ENCODE peak calls at places on chromosomes 7 and 10, in six cellular contexts. P, O, F, S, U and I are unnamed samples.

GRCh38 chr7:98352621-98353020 is 48.3 kb downstream of the BAIAP2L1 start:
- DNase-seq in P (no peak), O (no peak), F (no peak), S (no peak), U (no peak), I (no peak)

GRCh38 chr7:133345690-133346421 is 93.0 kb downstream of the EXOC4 start:
- DNase-seq in P (no peak), O (no peak), F (no peak), S (no peak), U (peak; percentile 0), I (no peak)

GRCh38 chr7:114819629-114820362 is 102.1 kb upstream of the MDFIC start:
- DNase-seq in P (no peak), O (peak; percentile 4), F (no peak), S (no peak), U (no peak), I (peak; percentile 38)

GRCh38 chr10:58590152-58590551 is 77.5 kb downstream of the BICC1 start:
- DNase-seq in P (no peak), O (no peak), F (peak; percentile 42), S (no peak), U (no peak), I (no peak)

GRCh38 chr7:5218564-5219360 is 28.7 kb downstream of the WIPI2 start:
- DNase-seq in P (peak; percentile 85), O (no peak), F (no peak), S (no peak), U (no peak), I (peak; percentile 6)

GRCh38 chr7:48033922-48034321 is 1.4 kb upstream of the C7orf57 start:
- DNase-seq in P (no peak), O (no peak), F (no peak), S (no peak), U (no peak), I (no peak)

GRCh38 chr7:93011351-93012294 is 106.2 kb downstream of the SAMD9 start:
- DNase-seq in P (no peak), O (no peak), F (no peak), S (no peak), U (no peak), I (no peak)

GRCh38 chr10:6748029-6748428 is 168.0 kb upstream of the PRKCQ start:
- DNase-seq in P (no peak), O (no peak), F (no peak), S (no peak), U (no peak), I (no peak)

GRCh38 chr10:810351-810846 is 120.9 kb upstream of the DIP2C start:
- DNase-seq in P (no peak), O (no peak), F (no peak), S (no peak), U (peak; percentile 88), I (no peak)

GRCh38 chr7:1758417-1758858 is 88.4 kb downstream of the ELFN1 start:
- DNase-seq in P (peak; percentile 72), O (peak; percentile 45), F (peak; percentile 63), S (peak; percentile 44), U (peak; percentile 63), I (peak; percentile 65)

DNA sequence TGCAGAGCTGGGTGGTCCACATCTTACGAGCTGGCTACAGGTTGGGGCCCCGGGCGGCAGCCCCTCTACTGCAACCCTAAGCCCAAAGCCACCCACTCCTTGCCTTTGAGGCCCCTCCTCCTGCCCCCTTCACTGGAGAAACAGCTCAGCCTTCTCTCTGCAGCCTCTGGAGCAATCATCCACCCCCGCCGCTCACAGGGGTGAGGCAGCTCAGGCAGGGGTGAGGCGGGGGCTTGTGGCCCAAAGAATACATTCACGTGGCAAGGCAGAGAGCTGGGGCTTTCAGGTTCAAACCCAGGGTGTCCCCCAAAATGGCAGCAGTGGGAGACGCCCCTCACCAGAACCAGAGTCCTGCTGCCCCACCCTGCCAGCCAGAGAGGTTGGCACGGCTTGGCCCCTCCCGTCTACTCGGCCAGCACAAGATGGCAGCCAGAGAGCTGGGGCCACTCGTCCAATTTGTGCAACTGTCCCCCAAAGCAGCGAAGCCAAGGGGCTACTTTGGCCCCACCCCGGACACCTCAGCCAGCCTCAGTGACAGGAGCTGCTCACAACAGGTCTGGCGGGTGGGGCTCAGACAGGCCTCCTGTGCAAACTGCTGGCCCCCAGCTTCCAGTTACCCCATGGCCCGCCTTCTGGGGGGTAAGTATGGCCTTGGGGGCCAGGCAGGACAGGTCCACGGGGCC is 7.2 kb downstream of the GNB2 start:
- DNase-seq in P (peak; percentile 81), O (no peak), F (no peak), S (peak; percentile 41), U (no peak), I (no peak)
- H3K36me3 ChIP-seq in P (peaks cover 88% of the 10 kb centered on the region), O (peaks cover 40% of the 10 kb centered on the region), F (peaks cover 90% of the 10 kb centered on the region), S (peaks cover 50% of the 10 kb centered on the region), U (peaks cover 53% of the 10 kb centered on the region), I (peaks cover 86% of the 10 kb centered on the region)

GRCh38 chr10:85458274-85458673 is 908.3 kb downstream of the GRID1 start:
- DNase-seq in P (no peak), O (no peak), F (no peak), S (no peak), U (no peak), I (no peak)
- H3K4me1 ChIP-seq in P (no peaks in the 10 kb centered on the region), O (no peaks in the 10 kb centered on the region), F (no peaks in the 10 kb centered on the region), S (no peaks in the 10 kb centered on the region), U (no peaks in the 10 kb centered on the region), I (no peaks in the 10 kb centered on the region)

GRCh38 chr7:118250860-118251494 is 26.5 kb downstream of the ANKRD7 start:
- DNase-seq in P (no peak), O (no peak), F (no peak), S (no peak), U (no peak), I (no peak)
- TF ChIP-seq CTCF in P (no peak), O (no peak), F (no peak), S (no peak), U (peak; percentile 3), I (peak; percentile 55)

GRCh38 chr10:33279791-33280190 is 54.7 kb downstream of the NRP1 start:
- DNase-seq in P (no peak), O (no peak), F (no peak), S (no peak), U (no peak), I (no peak)
- H3K36me3 ChIP-seq in P (no peaks in the 10 kb centered on the region), O (no peaks in the 10 kb centered on the region), F (peaks cover 32% of the 10 kb centered on the region), S (no peaks in the 10 kb centered on the region), U (peaks cover 3% of the 10 kb centered on the region), I (peaks cover 48% of the 10 kb centered on the region)

DNA sequence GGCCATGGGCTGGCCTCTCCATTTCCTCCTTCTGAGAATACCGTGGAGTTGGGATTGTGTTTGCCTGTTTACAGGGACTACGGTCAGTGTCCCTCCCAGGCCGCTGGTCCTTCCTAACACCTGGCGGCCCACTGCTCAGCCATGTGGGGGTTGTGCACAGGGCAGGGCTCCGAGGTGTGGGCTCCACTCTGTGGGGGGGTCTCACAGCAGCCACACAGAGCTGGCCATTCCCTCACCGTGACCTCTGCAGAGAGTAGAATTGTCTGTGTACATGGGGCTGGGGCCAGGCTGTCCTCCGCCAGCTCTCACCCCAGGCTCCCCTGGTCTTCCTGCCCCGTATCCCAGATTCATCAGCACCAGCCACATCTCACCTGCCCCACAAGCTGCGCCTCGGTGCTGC is 60.1 kb downstream of the PTPRN2 start:
- DNase-seq in P (no peak), O (no peak), F (no peak), S (no peak), U (no peak), I (no peak)
- H3K4me1 ChIP-seq in P (no peaks in the 10 kb centered on the region), O (peaks cover 58% of the 10 kb centered on the region), F (no peaks in the 10 kb centered on the region), S (no peaks in the 10 kb centered on the region), U (no peaks in the 10 kb centered on the region), I (no peaks in the 10 kb centered on the region)

DNA sequence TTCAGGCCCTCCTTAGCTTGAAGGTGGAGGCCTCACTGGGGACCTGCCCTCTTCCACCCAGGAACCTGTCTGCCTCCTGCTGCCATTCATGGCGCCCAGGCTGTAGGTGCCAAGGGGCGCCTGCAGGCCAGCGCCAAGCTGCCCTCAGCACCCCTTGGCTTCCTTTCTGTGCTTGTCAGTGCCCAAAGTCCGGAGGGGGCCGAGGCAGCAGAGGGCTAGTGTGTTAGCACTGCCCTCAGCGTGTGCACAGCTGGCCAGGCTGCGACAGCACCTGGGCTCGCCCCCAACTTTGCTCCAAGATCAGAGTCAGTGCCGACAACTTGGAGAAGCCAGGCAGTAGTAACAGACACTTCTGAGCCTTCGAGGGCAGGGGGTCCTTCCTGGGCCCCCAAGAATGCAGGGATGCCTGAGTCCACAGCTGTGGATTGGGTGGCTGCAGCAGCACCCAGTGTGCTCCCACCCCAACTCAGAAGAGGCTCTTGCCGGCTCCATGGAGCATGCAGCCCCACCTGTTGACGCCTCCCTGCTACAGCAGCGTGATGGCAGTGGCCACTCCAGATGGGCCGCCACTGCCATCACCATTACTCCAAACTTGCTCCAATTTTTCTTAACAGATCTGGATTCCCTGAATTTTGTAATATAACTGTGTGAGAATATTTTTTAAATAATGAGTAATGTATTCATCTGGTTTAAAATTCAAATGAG is 41.7 kb downstream of the CACUL1 start:
- DNase-seq in P (no peak), O (no peak), F (no peak), S (no peak), U (no peak), I (no peak)
- TF ChIP-seq CTCF in P (no peak), O (peak; percentile 49), F (no peak), S (no peak), U (peak; percentile 21), I (no peak)